ENCODE peak calls at places on chromosomes 1 and 21, in seven cellular contexts. W is heart left ventricle, I is GM12891, R is IMR-90, M is body of pancreas, L is breast epithelium, P is transverse colon. O is an unnamed sample.

GRCh38 chr1:94755675-94756074 is 64.5 kb upstream of the SLC44A3 start:
- DNase-seq in W (peak), I (no peak), R (peak), M (no peak), L (no peak), P (no peak), O (no peak)

GRCh38 chr1:165364432-165365133 is 8.1 kb upstream of the LMX1A start:
- DNase-seq in W (no peak), I (no peak), R (no peak), M (no peak), L (peak), P (no peak), O (no peak)

GRCh38 chr1:50491142-50491541 is 67.9 kb upstream of the DMRTA2 start:
- DNase-seq in W (no peak), I (no peak), R (no peak), M (no peak), L (no peak), P (no peak), O (no peak)

GRCh38 chr1:79497193-79497773 is 490.8 kb upstream of the ADGRL4 start:
- DNase-seq in W (no peak), I (peak), R (peak), M (peak), L (no peak), P (no peak), O (no peak)

GRCh38 chr1:150150511-150151021 is 850 bp downstream of the PLEKHO1 start:
- DNase-seq in W (peak), I (no peak), R (no peak), M (no peak), L (no peak), P (peak), O (peak)

GRCh38 chr1:67687649-67688048 is 2.6 kb downstream of the GADD45A start:
- DNase-seq in W (no peak), I (no peak), R (peak), M (no peak), L (no peak), P (no peak), O (no peak)

GRCh38 chr21:17436626-17437111 is 76.2 kb upstream of the CXADR start:
- DNase-seq in W (no peak), I (no peak), R (no peak), M (no peak), L (no peak), P (no peak), O (no peak)

GRCh38 chr21:41316641-41317392 is at the start of gene FAM3B:
- DNase-seq in W (no peak), I (no peak), R (no peak), M (peak), L (no peak), P (peak), O (peak)

GRCh38 chr1:15620155-15620545 is 2.9 kb downstream of the DDI2 start:
- DNase-seq in W (no peak), I (no peak), R (peak), M (no peak), L (no peak), P (no peak), O (no peak)

GRCh38 chr1:27656157-27656893 is 15.7 kb downstream of the IFI6 start:
- DNase-seq in W (no peak), I (no peak), R (peak), M (peak), L (peak), P (peak), O (no peak)

GRCh38 chr1:54298284-54299033 is 98.5 kb downstream of the MRPL37 start:
- DNase-seq in W (no peak), I (no peak), R (peak), M (peak), L (no peak), P (no peak), O (no peak)

GRCh38 chr1:150256549-150257341 is 829 bp upstream of the CA14 start:
- DNase-seq in W (no peak), I (no peak), R (no peak), M (no peak), L (no peak), P (no peak), O (no peak)

GRCh38 chr1:208562021-208562950 is 318.1 kb upstream of the PLXNA2 start:
- DNase-seq in W (no peak), I (no peak), R (no peak), M (no peak), L (no peak), P (no peak), O (no peak)

GRCh38 chr1:243734311-243734700 is 115.7 kb downstream of the AKT3 start:
- DNase-seq in W (no peak), I (no peak), R (peak), M (no peak), L (no peak), P (no peak), O (no peak)

GRCh38 chr1:25675729-25676476 is 59.3 kb downstream of the MAN1C1 start:
- DNase-seq in W (no peak), I (peak), R (no peak), M (no peak), L (no peak), P (peak), O (peak)

GRCh38 chr1:200849430-200849829 is 23.4 kb upstream of the GPR25 start:
- DNase-seq in W (no peak), I (no peak), R (no peak), M (no peak), L (no peak), P (no peak), O (no peak)

GRCh38 chr1:34378968-34379729 is 202.4 kb downstream of the C1orf94 start:
- DNase-seq in W (no peak), I (no peak), R (no peak), M (no peak), L (no peak), P (no peak), O (no peak)

GRCh38 chr1:143735764-143736461 is 235.9 kb downstream of the FAM72C start:
- DNase-seq in W (no peak), I (no peak), R (no peak), M (no peak), L (peak), P (no peak), O (no peak)

GRCh38 chr1:101043776-101044175 is 18.2 kb upstream of the DPH5 start:
- DNase-seq in W (no peak), I (no peak), R (peak), M (no peak), L (no peak), P (no peak), O (no peak)

GRCh38 chr1:179310721-179311120 is 17.1 kb downstream of the SOAT1 start:
- DNase-seq in W (no peak), I (no peak), R (peak), M (no peak), L (no peak), P (no peak), O (no peak)

GRCh38 chr1:246782120-246782900 is 58.1 kb downstream of the SCCPDH start:
- DNase-seq in W (peak), I (no peak), R (peak), M (no peak), L (no peak), P (no peak), O (no peak)

GRCh38 chr1:79128726-79129125 is 122.2 kb upstream of the ADGRL4 start:
- DNase-seq in W (no peak), I (no peak), R (peak), M (no peak), L (no peak), P (no peak), O (no peak)

GRCh38 chr1:56473582-56474270 is 105.6 kb downstream of the PLPP3 start:
- DNase-seq in W (no peak), I (no peak), R (peak), M (no peak), L (no peak), P (no peak), O (no peak)

GRCh38 chr1:204155881-204156280 is 4.0 kb upstream of the ETNK2 start:
- DNase-seq in W (no peak), I (no peak), R (no peak), M (no peak), L (no peak), P (no peak), O (no peak)

GRCh38 chr1:227370463-227371254 is 52.4 kb upstream of the CDC42BPA start:
- DNase-seq in W (no peak), I (no peak), R (peak), M (no peak), L (no peak), P (no peak), O (no peak)

GRCh38 chr1:54754486-54755285 is 9.6 kb downstream of the PARS2 start:
- DNase-seq in W (no peak), I (no peak), R (no peak), M (no peak), L (no peak), P (no peak), O (no peak)

GRCh38 chr1:109116286-109116685 is 2.4 kb downstream of the ELAPOR1 start:
- DNase-seq in W (no peak), I (no peak), R (no peak), M (peak), L (no peak), P (no peak), O (no peak)

GRCh38 chr1:228226141-228226874 is 18.5 kb downstream of the OBSCN start:
- DNase-seq in W (no peak), I (no peak), R (no peak), M (no peak), L (no peak), P (no peak), O (no peak)

GRCh38 chr1:6378096-6378746 is 15.3 kb downstream of the ACOT7 start:
- DNase-seq in W (no peak), I (no peak), R (no peak), M (peak), L (no peak), P (no peak), O (no peak)

DNA sequence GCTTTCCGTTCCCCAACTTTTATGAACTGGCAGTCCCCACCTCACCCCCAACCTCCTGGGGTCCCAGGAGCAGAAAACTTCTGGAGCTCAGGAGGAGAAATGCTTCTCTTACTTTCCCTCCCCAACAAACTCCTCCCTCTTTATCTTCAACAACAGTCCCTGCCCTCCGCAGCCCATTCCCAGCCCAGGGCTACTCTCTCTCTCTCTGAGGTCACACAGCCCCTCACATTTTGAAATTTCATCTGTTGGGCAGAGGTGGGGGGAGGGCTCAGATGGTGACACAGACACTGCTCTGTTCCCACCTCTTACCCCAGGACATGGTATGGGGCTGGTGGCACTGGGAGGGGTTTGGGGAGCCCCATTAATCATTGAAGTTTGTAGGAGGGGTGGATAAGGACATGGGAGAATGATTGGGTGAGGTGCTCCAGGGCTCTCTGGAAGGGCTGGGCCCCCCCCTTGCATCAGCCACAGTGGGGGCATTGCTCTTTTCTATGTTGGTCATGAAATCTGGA is 6.0 kb downstream of the PIK3CD start:
- DNase-seq in W (no peak), I (no peak), R (no peak), M (no peak), L (no peak), P (no peak), O (no peak)
- TF ChIP-seq POLR2A in W (no peak), I (no peak), R (no peak), M (no peak), L (no peak), P (no peak), O (no peak)

GRCh38 chr1:158806909-158807601 is 24.1 kb upstream of the MNDA start:
- DNase-seq in W (no peak), I (no peak), R (no peak), M (no peak), L (no peak), P (no peak), O (no peak)
- TF ChIP-seq POLR2A in W (no peak), I (no peak), R (no peak), M (no peak), L (no peak), P (no peak), O (no peak)

GRCh38 chr1:220787069-220787614 is 429 bp downstream of the MTARC1 start:
- DNase-seq in W (no peak), I (no peak), R (no peak), M (peak), L (no peak), P (peak), O (peak)
- TF ChIP-seq POLR2A in W (no peak), I (no peak), R (no peak), M (peak), L (no peak), P (peak), O (no peak)

DNA sequence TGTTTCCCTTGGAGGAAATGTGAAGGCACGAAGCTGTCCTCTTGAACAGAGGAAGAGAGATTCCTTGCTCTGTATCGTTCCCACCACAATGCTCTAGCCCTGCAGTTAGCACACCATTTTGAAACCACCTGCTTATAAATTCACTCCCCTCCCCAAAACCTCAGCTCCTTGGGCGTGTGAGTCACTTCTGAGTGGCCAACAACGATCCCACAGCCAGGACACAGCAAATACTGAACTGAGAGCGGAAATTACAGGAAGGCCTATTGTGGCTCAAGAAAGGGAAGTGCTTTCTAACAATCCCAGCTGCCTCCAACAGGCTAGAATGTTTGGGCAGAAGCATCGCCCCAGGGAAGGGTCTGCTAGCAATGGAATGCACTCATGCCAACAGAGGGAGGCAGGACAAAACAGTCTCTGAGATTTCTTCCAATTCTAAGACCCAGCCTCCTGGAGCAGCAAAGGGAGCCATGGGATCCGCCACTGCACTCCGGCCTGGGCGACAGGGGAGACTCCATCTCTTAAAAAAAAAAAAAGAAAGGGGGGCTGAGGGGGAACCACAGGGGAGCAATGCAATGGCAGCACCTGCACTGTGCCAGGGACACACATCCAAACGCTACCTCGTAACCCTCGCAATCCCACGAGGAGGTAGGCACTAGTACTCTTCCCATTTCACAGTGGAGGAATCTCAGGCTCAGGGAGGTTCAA is 1.9 kb downstream of the TMEM53 start:
- DNase-seq in W (peak), I (no peak), R (peak), M (no peak), L (peak), P (no peak), O (no peak)
- TF ChIP-seq POLR2A in W (peak), I (peak), R (no peak), M (no peak), L (no peak), P (no peak), O (no peak)